ENCODE peak calls at places on chromosome 5, in five cellular contexts. H, S, K, F and U are unnamed samples.
A peak's percentile ranks its signal among the peaks of the same experiment; 100 is the strongest.

GRCh38 chr5:74543162-74543995 is 97.1 kb downstream of the ENC1 start:
- DNase-seq in H (no peak), S (peak; percentile 82), K (peak; percentile 15), F (no peak), U (no peak)

GRCh38 chr5:126000533-126000932 is 422.7 kb upstream of the GRAMD2B start:
- DNase-seq in H (no peak), S (no peak), K (no peak), F (no peak), U (no peak)

GRCh38 chr5:111115229-111115628 is 23.1 kb downstream of the WDR36 start:
- DNase-seq in H (no peak), S (no peak), K (no peak), F (no peak), U (no peak)

GRCh38 chr5:118791986-118792734 is 196.2 kb downstream of the DTWD2 start:
- DNase-seq in H (peak; percentile 36), S (peak; percentile 45), K (peak; percentile 46), F (peak; percentile 44), U (peak; percentile 91)

GRCh38 chr5:160133071-160133917 is 14.0 kb upstream of the PWWP2A start:
- DNase-seq in H (no peak), S (no peak), K (no peak), F (no peak), U (no peak)

GRCh38 chr5:16364906-16365305 is 100.7 kb downstream of the ZNF622 start:
- DNase-seq in H (no peak), S (no peak), K (no peak), F (no peak), U (no peak)

GRCh38 chr5:139740138-139740992 is 55.2 kb upstream of the PSD2 start:
- DNase-seq in H (no peak), S (no peak), K (no peak), F (no peak), U (no peak)

GRCh38 chr5:157431544-157432200 is 28.3 kb upstream of the NIPAL4 start:
- DNase-seq in H (peak; percentile 35), S (peak; percentile 38), K (no peak), F (no peak), U (no peak)

GRCh38 chr5:16179511-16179935 is at the start of gene MARCHF11:
- DNase-seq in H (no peak), S (no peak), K (peak; percentile 92), F (no peak), U (no peak)

GRCh38 chr5:31860726-31861432 is 221.9 kb downstream of the PDZD2 start:
- DNase-seq in H (no peak), S (no peak), K (no peak), F (no peak), U (no peak)

GRCh38 chr5:59586811-59587340 is 306.6 kb downstream of the PDE4D start:
- DNase-seq in H (no peak), S (no peak), K (no peak), F (no peak), U (no peak)

GRCh38 chr5:32428426-32428825 is 16.1 kb downstream of the ZFR start:
- DNase-seq in H (no peak), S (no peak), K (no peak), F (no peak), U (no peak)

GRCh38 chr5:172904643-172905345 is 54.4 kb upstream of the RPL26L1 start:
- DNase-seq in H (no peak), S (peak; percentile 48), K (peak; percentile 58), F (no peak), U (peak; percentile 23)

GRCh38 chr5:96997265-96997859 is 61.5 kb downstream of the LNPEP start:
- DNase-seq in H (no peak), S (peak; percentile 32), K (peak; percentile 21), F (peak; percentile 23), U (peak; percentile 23)

GRCh38 chr5:58114324-58114723 is 345.6 kb downstream of the PLK2 start:
- DNase-seq in H (no peak), S (no peak), K (no peak), F (no peak), U (no peak)

GRCh38 chr5:60102961-60103683 is 209.6 kb upstream of the PDE4D start:
- DNase-seq in H (no peak), S (no peak), K (no peak), F (no peak), U (no peak)

GRCh38 chr5:148897842-148898241 is 71.4 kb downstream of the ADRB2 start:
- DNase-seq in H (no peak), S (no peak), K (no peak), F (no peak), U (no peak)

GRCh38 chr5:30539004-30539634 is 654.4 kb upstream of the CDH6 start:
- DNase-seq in H (no peak), S (no peak), K (no peak), F (no peak), U (no peak)

GRCh38 chr5:134873494-134873893 is 677 bp upstream of the TXNDC15 start:
- DNase-seq in H (no peak), S (no peak), K (no peak), F (no peak), U (no peak)

GRCh38 chr5:147918101-147918500 is 11.8 kb upstream of the C5orf46 start:
- DNase-seq in H (no peak), S (no peak), K (no peak), F (no peak), U (no peak)

GRCh38 chr5:37899037-37899436 is 59.2 kb upstream of the GDNF start:
- DNase-seq in H (no peak), S (no peak), K (no peak), F (no peak), U (no peak)

GRCh38 chr5:37905230-37905629 is 65.4 kb upstream of the GDNF start:
- DNase-seq in H (no peak), S (no peak), K (no peak), F (no peak), U (no peak)

GRCh38 chr5:37896159-37896558 is 56.3 kb upstream of the GDNF start:
- DNase-seq in H (no peak), S (no peak), K (no peak), F (no peak), U (no peak)

GRCh38 chr5:37902323-37902722 is 62.5 kb upstream of the GDNF start:
- DNase-seq in H (no peak), S (no peak), K (no peak), F (no peak), U (no peak)

GRCh38 chr5:37900692-37901091 is 60.9 kb upstream of the GDNF start:
- DNase-seq in H (no peak), S (peak; percentile 10), K (peak; percentile 4), F (no peak), U (no peak)
- TF ChIP-seq JUND in H (no peak), S (no peak), K (no peak), F (no peak), U (no peak)

GRCh38 chr5:169099801-169100734 is 200.9 kb downstream of the SLIT3 start:
- DNase-seq in H (no peak), S (no peak), K (peak; percentile 73), F (no peak), U (peak; percentile 13)

GRCh38 chr5:169101966-169102365 is 199.0 kb downstream of the SLIT3 start:
- DNase-seq in H (no peak), S (no peak), K (no peak), F (no peak), U (no peak)

GRCh38 chr5:169098331-169099121 is 202.4 kb downstream of the SLIT3 start:
- DNase-seq in H (no peak), S (no peak), K (no peak), F (no peak), U (peak; percentile 36)

GRCh38 chr5:169097897-169098296 is 203.0 kb downstream of the SLIT3 start:
- DNase-seq in H (no peak), S (no peak), K (no peak), F (no peak), U (no peak)

DNA sequence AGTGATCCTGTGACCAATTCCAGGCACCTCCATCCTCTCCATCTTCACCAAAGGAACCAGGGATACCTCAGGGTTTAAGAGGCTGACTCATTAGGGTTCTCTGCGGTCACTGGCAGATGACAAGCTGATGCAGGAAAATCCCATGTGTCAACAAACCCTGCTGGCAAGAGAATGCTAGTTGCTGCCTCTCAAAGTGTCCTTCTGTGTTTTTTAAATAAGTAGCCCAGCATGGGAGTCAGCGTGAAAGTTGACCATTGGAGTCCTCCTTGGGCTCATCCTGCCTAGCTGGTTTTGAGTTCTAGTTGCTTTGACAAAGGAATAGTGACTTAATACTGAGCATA is 200.2 kb downstream of the SLIT3 start:
- DNase-seq in H (no peak), S (no peak), K (no peak), F (no peak), U (no peak)
- TF ChIP-seq JUND in H (no peak), S (no peak), K (no peak), F (no peak), U (no peak)

DNA sequence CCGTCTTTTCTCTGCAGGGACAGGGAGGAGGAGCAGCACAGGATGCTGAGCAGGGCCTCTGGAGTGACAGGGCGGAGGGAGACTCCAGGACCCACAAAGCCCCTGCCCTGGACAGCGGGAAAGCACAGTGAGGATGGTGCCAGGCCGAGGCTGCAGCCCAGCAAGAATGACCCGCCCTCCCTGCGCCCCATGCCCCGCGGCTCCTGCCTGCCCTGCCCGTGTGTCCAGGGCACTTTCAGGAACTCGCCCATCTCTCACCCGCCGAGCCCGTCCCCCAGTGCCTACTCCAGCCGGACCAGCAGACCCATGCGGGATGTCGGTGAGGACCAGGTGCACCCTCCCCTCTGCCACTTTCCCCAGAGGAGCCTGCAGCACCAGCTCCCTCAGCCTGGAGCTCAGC is 9.1 kb upstream of the EXOC3 start:
- DNase-seq in H (no peak), S (no peak), K (no peak), F (no peak), U (no peak)
- TF ChIP-seq JUND in H (no peak), S (no peak), K (no peak), F (no peak), U (no peak)

DNA sequence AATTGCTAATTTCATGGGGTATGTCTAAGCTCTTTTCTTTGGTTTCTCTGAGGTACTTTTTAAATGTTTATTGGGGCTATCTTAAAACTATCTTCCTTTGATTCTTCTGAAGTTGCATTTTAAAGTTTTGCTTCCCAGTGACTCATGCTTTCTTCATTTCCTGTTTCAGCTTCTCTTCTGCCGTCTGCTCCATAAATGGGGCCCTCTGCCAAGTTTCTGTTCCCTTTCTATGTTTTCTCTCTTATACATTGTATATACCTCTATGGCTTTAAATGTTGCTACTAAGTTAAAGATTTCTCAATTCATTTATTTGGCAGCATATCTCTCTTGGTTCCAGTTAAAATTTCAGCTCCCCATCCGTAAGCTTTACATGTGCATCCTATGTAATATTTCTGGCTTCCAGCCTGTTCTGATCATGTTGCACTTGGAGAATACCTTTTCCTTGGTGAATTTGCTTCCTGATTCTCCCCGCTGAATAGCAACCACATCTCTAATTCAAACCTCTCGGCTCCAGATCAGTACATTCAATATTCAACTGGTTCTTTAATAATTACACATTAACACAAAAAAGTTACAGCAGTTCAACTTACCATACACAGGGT is 125.3 kb downstream of the ST8SIA4 start:
- DNase-seq in H (peak; percentile 80), S (peak; percentile 29), K (no peak), F (no peak), U (no peak)
- TF ChIP-seq JUND in H (peak; percentile 74), S (peak; percentile 66), K (peak; percentile 79), F (no peak), U (no peak)

GRCh38 chr5:144187699-144188294 is 17.1 kb downstream of the KCTD16 start:
- DNase-seq in H (peak; percentile 65), S (no peak), K (peak; percentile 45), F (no peak), U (peak; percentile 80)

GRCh38 chr5:144179226-144179625 is 8.6 kb downstream of the KCTD16 start:
- DNase-seq in H (no peak), S (no peak), K (no peak), F (no peak), U (no peak)

GRCh38 chr5:144177548-144177947 is 6.9 kb downstream of the KCTD16 start:
- DNase-seq in H (no peak), S (no peak), K (no peak), F (no peak), U (no peak)

GRCh38 chr5:144183254-144183889 is 12.7 kb downstream of the KCTD16 start:
- DNase-seq in H (no peak), S (no peak), K (peak; percentile 44), F (peak; percentile 20), U (peak; percentile 25)
- TF ChIP-seq JUND in H (no peak), S (no peak), K (no peak), F (no peak), U (no peak)